ENCODE peak calls at places on chromosomes 7 and 10, in seven cellular contexts. One of them, this sample, is unnamed.

GRCh38 chr10:80462986-80463741 is 9.1 kb downstream of the TSPAN14 start:
- DNase-seq in stomach: no peak
- DNase-seq in IMR-90: peak; percentile 81
- DNase-seq in tibial nerve: no peak
- DNase-seq in body of pancreas: no peak
- DNase-seq in uterus: no peak
- DNase-seq in NB4: peak; percentile 57
- DNase-seq in this sample: no peak

GRCh38 chr7:107948645-107949442 is 54.1 kb downstream of the LAMB1 start:
- DNase-seq in stomach: no peak
- DNase-seq in NB4: no peak
- DNase-seq in body of pancreas: no peak
- DNase-seq in uterus: no peak
- DNase-seq in tibial nerve: no peak
- DNase-seq in IMR-90: peak; percentile 94
- DNase-seq in this sample: no peak

GRCh38 chr10:79249156-79250121 is 97.8 kb upstream of the PPIF start:
- DNase-seq in NB4: peak; percentile 41
- DNase-seq in stomach: no peak
- DNase-seq in body of pancreas: no peak
- DNase-seq in tibial nerve: no peak
- DNase-seq in uterus: no peak
- DNase-seq in IMR-90: no peak
- DNase-seq in this sample: no peak

GRCh38 chr7:115683093-115683492 is 347.5 kb downstream of the TFEC start:
- DNase-seq in uterus: no peak
- DNase-seq in NB4: no peak
- DNase-seq in body of pancreas: no peak
- DNase-seq in stomach: no peak
- DNase-seq in tibial nerve: no peak
- DNase-seq in IMR-90: no peak
- DNase-seq in this sample: no peak

GRCh38 chr10:60032723-60033122 is 126.4 kb upstream of the CCDC6 start:
- DNase-seq in body of pancreas: peak; percentile 69
- DNase-seq in stomach: peak; percentile 55
- DNase-seq in NB4: peak; percentile 92
- DNase-seq in tibial nerve: peak; percentile 81
- DNase-seq in uterus: no peak
- DNase-seq in IMR-90: peak; percentile 36
- DNase-seq in this sample: peak; percentile 71

GRCh38 chr7:108415821-108416536 is 40.3 kb downstream of the NRCAM start:
- DNase-seq in body of pancreas: peak; percentile 55
- DNase-seq in IMR-90: no peak
- DNase-seq in tibial nerve: no peak
- DNase-seq in uterus: no peak
- DNase-seq in NB4: peak; percentile 80
- DNase-seq in stomach: no peak
- DNase-seq in this sample: no peak

GRCh38 chr7:95246935-95247370 is 77.4 kb downstream of the PON1 start:
- DNase-seq in body of pancreas: peak; percentile 60
- DNase-seq in IMR-90: peak; percentile 62
- DNase-seq in uterus: peak; percentile 28
- DNase-seq in NB4: peak; percentile 78
- DNase-seq in tibial nerve: peak; percentile 65
- DNase-seq in stomach: peak; percentile 26
- DNase-seq in this sample: peak; percentile 35

GRCh38 chr7:151191544-151191943 is 4.5 kb upstream of the ASB10 start:
- DNase-seq in uterus: no peak
- DNase-seq in stomach: no peak
- DNase-seq in NB4: no peak
- DNase-seq in tibial nerve: no peak
- DNase-seq in body of pancreas: no peak
- DNase-seq in IMR-90: no peak
- DNase-seq in this sample: no peak

GRCh38 chr7:112103246-112103645 is 103.0 kb downstream of the DOCK4 start:
- DNase-seq in uterus: no peak
- DNase-seq in stomach: no peak
- DNase-seq in body of pancreas: no peak
- DNase-seq in tibial nerve: no peak
- DNase-seq in NB4: peak; percentile 54
- DNase-seq in IMR-90: peak; percentile 56
- DNase-seq in this sample: no peak

GRCh38 chr10:44757551-44758205 is 153.5 kb upstream of the TMEM72 start:
- DNase-seq in body of pancreas: no peak
- DNase-seq in uterus: no peak
- DNase-seq in stomach: no peak
- DNase-seq in tibial nerve: no peak
- DNase-seq in IMR-90: no peak
- DNase-seq in NB4: no peak
- DNase-seq in this sample: no peak

GRCh38 chr10:131514454-131514853 is 202.9 kb upstream of the TCERG1L start:
- DNase-seq in stomach: no peak
- DNase-seq in uterus: no peak
- DNase-seq in IMR-90: no peak
- DNase-seq in tibial nerve: no peak
- DNase-seq in body of pancreas: no peak
- DNase-seq in NB4: peak; percentile 73
- DNase-seq in this sample: no peak

GRCh38 chr10:95334793-95335120 is 44.0 kb upstream of the PDLIM1 start:
- DNase-seq in tibial nerve: no peak
- DNase-seq in uterus: no peak
- DNase-seq in IMR-90: no peak
- DNase-seq in body of pancreas: no peak
- DNase-seq in NB4: no peak
- DNase-seq in stomach: no peak
- DNase-seq in this sample: no peak

GRCh38 chr10:20040012-20040411 is 223.8 kb downstream of the PLXDC2 start:
- DNase-seq in body of pancreas: peak; percentile 4
- DNase-seq in NB4: no peak
- DNase-seq in uterus: no peak
- DNase-seq in stomach: no peak
- DNase-seq in tibial nerve: no peak
- DNase-seq in IMR-90: no peak
- DNase-seq in this sample: no peak

GRCh38 chr7:1970895-1971294 is 261.9 kb downstream of the MAD1L1 start:
- DNase-seq in body of pancreas: no peak
- DNase-seq in NB4: no peak
- DNase-seq in IMR-90: no peak
- DNase-seq in stomach: no peak
- DNase-seq in tibial nerve: no peak
- DNase-seq in uterus: no peak
- DNase-seq in this sample: no peak

GRCh38 chr10:84683550-84683949 is 355.2 kb downstream of the CCSER2 start:
- DNase-seq in body of pancreas: no peak
- DNase-seq in IMR-90: no peak
- DNase-seq in tibial nerve: no peak
- DNase-seq in stomach: no peak
- DNase-seq in uterus: no peak
- DNase-seq in NB4: no peak
- DNase-seq in this sample: no peak

GRCh38 chr10:78044179-78044578 is 10.5 kb downstream of the RPS24 start:
- DNase-seq in stomach: no peak
- DNase-seq in body of pancreas: no peak
- DNase-seq in IMR-90: no peak
- DNase-seq in tibial nerve: no peak
- DNase-seq in uterus: no peak
- DNase-seq in NB4: peak; percentile 45
- DNase-seq in this sample: no peak

GRCh38 chr10:121753726-121754476 is 155.7 kb upstream of the FGFR2 start:
- DNase-seq in stomach: no peak
- DNase-seq in body of pancreas: no peak
- DNase-seq in tibial nerve: no peak
- DNase-seq in IMR-90: peak; percentile 87
- DNase-seq in uterus: no peak
- DNase-seq in NB4: peak; percentile 17
- DNase-seq in this sample: no peak

GRCh38 chr7:47478926-47479791 is 102.8 kb downstream of the TNS3 start:
- DNase-seq in uterus: no peak
- DNase-seq in tibial nerve: no peak
- DNase-seq in body of pancreas: no peak
- DNase-seq in NB4: peak; percentile 77
- DNase-seq in stomach: no peak
- DNase-seq in IMR-90: no peak
- DNase-seq in this sample: no peak

GRCh38 chr7:24574365-24574764 is 1.1 kb downstream of the PALS2 start:
- DNase-seq in IMR-90: peak; percentile 18
- DNase-seq in body of pancreas: no peak
- DNase-seq in stomach: no peak
- DNase-seq in NB4: no peak
- DNase-seq in uterus: peak; percentile 10
- DNase-seq in tibial nerve: no peak
- DNase-seq in this sample: no peak

GRCh38 chr10:131657318-131657984 is 243.4 kb upstream of the PPP2R2D start:
- DNase-seq in tibial nerve: no peak
- DNase-seq in IMR-90: no peak
- DNase-seq in uterus: no peak
- DNase-seq in body of pancreas: no peak
- DNase-seq in NB4: no peak
- DNase-seq in stomach: peak; percentile 20
- DNase-seq in this sample: no peak

GRCh38 chr10:97713351-97713827 is at the start of gene MARVELD1:
- DNase-seq in IMR-90: peak; percentile 77
- DNase-seq in body of pancreas: peak; percentile 36
- DNase-seq in NB4: peak; percentile 79
- DNase-seq in stomach: no peak
- DNase-seq in tibial nerve: peak; percentile 76
- DNase-seq in uterus: peak; percentile 89
- DNase-seq in this sample: peak; percentile 71
- TF ChIP-seq POLR2A in IMR-90: peak; percentile 60
- TF ChIP-seq POLR2A in body of pancreas: no peak
- TF ChIP-seq POLR2A in NB4: no peak
- TF ChIP-seq POLR2A in stomach: no peak
- TF ChIP-seq POLR2A in tibial nerve: peak; percentile 53
- TF ChIP-seq POLR2A in uterus: no peak
- TF ChIP-seq POLR2A in this sample: no peak

DNA sequence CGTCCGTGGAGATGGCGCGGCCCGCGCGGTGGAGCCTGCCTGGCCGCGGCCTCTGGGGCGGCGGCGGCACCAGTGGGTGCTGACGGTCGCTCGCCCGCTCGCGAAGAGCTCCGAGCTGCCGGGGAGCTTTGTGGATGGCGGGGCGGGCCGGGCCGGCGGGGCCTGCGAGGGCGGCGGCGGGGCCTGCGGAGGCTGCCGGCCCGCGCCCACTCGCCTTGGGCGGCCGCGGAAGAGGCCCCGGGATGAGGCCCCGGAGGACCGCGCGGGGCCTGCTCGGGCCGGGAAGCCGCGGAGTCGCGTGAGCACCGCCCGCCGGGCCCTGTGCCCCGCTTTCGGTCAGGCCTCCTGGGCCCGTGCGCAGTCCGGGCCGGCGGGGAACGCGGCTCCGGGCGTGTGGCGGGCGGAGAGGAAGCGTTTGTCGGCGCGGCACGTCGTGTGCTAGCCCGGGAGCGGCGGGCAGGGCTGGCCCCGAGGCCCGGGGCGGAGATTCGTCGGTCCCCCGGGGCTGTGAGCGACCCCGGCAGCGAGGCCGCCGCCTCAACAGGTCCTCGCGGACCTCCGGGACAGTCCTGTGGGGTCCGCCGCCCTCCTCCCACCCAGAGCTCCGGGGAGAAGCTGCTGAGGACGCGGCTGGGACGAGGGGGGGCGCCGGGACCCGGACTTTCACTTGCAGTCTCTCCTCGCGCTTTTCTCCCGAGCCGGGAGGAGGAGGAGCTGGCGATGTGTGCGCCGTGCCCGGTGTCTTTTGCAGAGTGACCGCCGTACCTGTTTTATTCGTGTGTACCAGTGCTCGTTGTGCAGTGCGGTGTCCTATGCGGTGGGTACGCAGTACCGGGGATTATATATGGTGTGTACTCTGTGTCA is 578 bp downstream of the ZMYND11 start:
- DNase-seq in IMR-90: peak; percentile 43
- DNase-seq in uterus: peak; percentile 65
- DNase-seq in NB4: peak; percentile 79
- DNase-seq in tibial nerve: peak; percentile 50
- DNase-seq in body of pancreas: peak; percentile 78
- DNase-seq in stomach: peak; percentile 68
- DNase-seq in this sample: peak; percentile 94
- TF ChIP-seq POLR2A in IMR-90: peak; percentile 64
- TF ChIP-seq POLR2A in uterus: no peak
- TF ChIP-seq POLR2A in NB4: peak; percentile 45
- TF ChIP-seq POLR2A in tibial nerve: no peak
- TF ChIP-seq POLR2A in body of pancreas: peak; percentile 33
- TF ChIP-seq POLR2A in stomach: no peak
- TF ChIP-seq POLR2A in this sample: no peak

DNA sequence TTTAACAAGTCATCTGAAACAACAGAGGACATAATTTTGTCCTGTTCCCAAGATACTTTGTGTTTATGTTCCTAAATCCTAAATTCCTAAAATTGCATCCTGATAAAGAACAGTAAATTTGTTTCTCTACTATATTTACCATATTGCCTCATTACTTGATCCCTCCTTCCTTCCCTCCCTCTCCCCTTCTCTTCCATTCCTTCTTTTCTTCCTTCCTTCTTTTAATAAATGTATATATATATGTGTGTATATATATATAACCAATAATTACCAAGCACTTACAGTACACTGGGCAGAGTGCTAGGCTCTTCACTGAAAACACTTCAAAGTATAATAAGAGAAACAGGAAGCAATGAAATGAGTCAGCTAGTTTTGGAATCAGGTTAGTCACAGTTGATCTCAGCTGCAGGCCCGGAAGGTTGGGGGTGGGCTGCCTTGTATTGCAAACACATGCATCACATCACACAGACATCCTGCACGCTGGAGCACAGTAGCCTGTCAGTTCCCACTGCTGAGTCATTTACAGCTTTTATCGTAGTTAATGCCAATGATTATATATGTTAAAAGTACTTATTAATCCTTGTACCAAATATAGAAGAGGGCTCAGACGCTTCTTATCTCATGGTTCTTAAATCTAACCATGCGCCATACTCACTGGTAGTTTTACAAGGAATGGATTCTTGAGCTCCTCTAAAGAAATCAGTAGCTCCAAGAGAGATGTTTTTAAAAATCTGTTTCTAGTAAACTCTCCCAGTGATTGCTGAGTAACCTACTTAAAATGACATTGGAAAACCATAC is 551.7 kb downstream of the GRM8 start:
- DNase-seq in body of pancreas: no peak
- DNase-seq in stomach: no peak
- DNase-seq in NB4: peak; percentile 97
- DNase-seq in uterus: no peak
- DNase-seq in IMR-90: peak; percentile 78
- DNase-seq in tibial nerve: no peak
- DNase-seq in this sample: no peak
- TF ChIP-seq POLR2A in body of pancreas: no peak
- TF ChIP-seq POLR2A in stomach: no peak
- TF ChIP-seq POLR2A in NB4: no peak
- TF ChIP-seq POLR2A in uterus: no peak
- TF ChIP-seq POLR2A in IMR-90: no peak
- TF ChIP-seq POLR2A in tibial nerve: no peak
- TF ChIP-seq POLR2A in this sample: no peak

GRCh38 chr7:87497482-87497881 is 22.0 kb upstream of the ABCB4 start:
- DNase-seq in uterus: no peak
- DNase-seq in IMR-90: no peak
- DNase-seq in tibial nerve: no peak
- DNase-seq in stomach: no peak
- DNase-seq in NB4: no peak
- DNase-seq in body of pancreas: no peak
- DNase-seq in this sample: no peak
- TF ChIP-seq POLR2A in uterus: no peak
- TF ChIP-seq POLR2A in IMR-90: no peak
- TF ChIP-seq POLR2A in tibial nerve: no peak
- TF ChIP-seq POLR2A in stomach: no peak
- TF ChIP-seq POLR2A in NB4: no peak
- TF ChIP-seq POLR2A in body of pancreas: no peak
- TF ChIP-seq POLR2A in this sample: no peak

This sample was measured in lower leg skin.